ENCODE peak calls at places on chromosomes 5 and 9, in four cellular contexts. L is AG08396, K is GM04504, X is KBM-7. Q is an unnamed sample.
A peak's percentile ranks its signal among the peaks of the same experiment; 100 is the strongest.

GRCh38 chr5:123559434-123559775 is 47.4 kb downstream of the CSNK1G3 start:
- DNase-seq in L (no peak), K (no peak), X (no peak), Q (peak; percentile 22)

GRCh38 chr5:83475540-83476469 is 4.3 kb downstream of the VCAN start:
- DNase-seq in L (peak; percentile 73), K (no peak), X (no peak), Q (no peak)

GRCh38 chr5:90590-91547 is 1.1 kb upstream of the PLEKHG4B start:
- DNase-seq in L (no peak), K (no peak), X (no peak), Q (no peak)

GRCh38 chr5:16888694-16889124 is 47.4 kb downstream of the MYO10 start:
- DNase-seq in L (no peak), K (no peak), X (no peak), Q (no peak)

GRCh38 chr9:123893831-123894460 is 36.0 kb downstream of the DENND1A start:
- DNase-seq in L (no peak), K (no peak), X (no peak), Q (no peak)

GRCh38 chr9:87062706-87063105 is 115.4 kb upstream of the GAS1 start:
- DNase-seq in L (no peak), K (no peak), X (no peak), Q (no peak)

GRCh38 chr5:102670224-102670836 is 84.8 kb upstream of the PAM start:
- DNase-seq in L (peak; percentile 47), K (no peak), X (peak; percentile 47), Q (peak; percentile 3)

GRCh38 chr9:79798450-79798849 is 226.7 kb downstream of the TLE4 start:
- DNase-seq in L (no peak), K (no peak), X (no peak), Q (no peak)

GRCh38 chr9:128006360-128007024 is 25.7 kb upstream of the EEIG1 start:
- DNase-seq in L (no peak), K (no peak), X (no peak), Q (no peak)

Q was measured in erythroblast.